ENCODE peak calls at places on chromosomes 13 and 19, in six cellular contexts. One of them, this sample, is unnamed.

GRCh38 chr19:952680-953500 is 27.1 kb downstream of the ARID3A start:
- DNase-seq in left ventricle myocardium inferior: no peak
- DNase-seq in ecto neural progenitor cell: no peak
- DNase-seq in HS-27A: no peak
- DNase-seq in stimulated activated CD4-positive, alpha-beta T cell treated with anti-CD3 and anti-CD28 coated beads, Interleukin-1b, Interleukin-23, amount 100 ng/mL, for 4 hours: no peak
- DNase-seq in transverse colon: peak; percentile 68
- DNase-seq in this sample: peak; percentile 53

GRCh38 chr13:84605927-84606326 is 723.7 kb upstream of the SLITRK1 start:
- DNase-seq in stimulated activated CD4-positive, alpha-beta T cell treated with anti-CD3 and anti-CD28 coated beads, Interleukin-1b, Interleukin-23, amount 100 ng/mL, for 4 hours: no peak
- DNase-seq in left ventricle myocardium inferior: no peak
- DNase-seq in HS-27A: no peak
- DNase-seq in transverse colon: no peak
- DNase-seq in ecto neural progenitor cell: no peak
- DNase-seq in this sample: no peak

GRCh38 chr19:30799854-30800755 is 427.9 kb downstream of the ZNF536 start:
- DNase-seq in stimulated activated CD4-positive, alpha-beta T cell treated with anti-CD3 and anti-CD28 coated beads, Interleukin-1b, Interleukin-23, amount 100 ng/mL, for 4 hours: peak; percentile 14
- DNase-seq in ecto neural progenitor cell: peak; percentile 74
- DNase-seq in HS-27A: no peak
- DNase-seq in left ventricle myocardium inferior: peak; percentile 44
- DNase-seq in transverse colon: peak; percentile 39
- DNase-seq in this sample: peak; percentile 38

GRCh38 chr13:20714563-20715339 is 11.3 kb downstream of the IL17D start:
- DNase-seq in stimulated activated CD4-positive, alpha-beta T cell treated with anti-CD3 and anti-CD28 coated beads, Interleukin-1b, Interleukin-23, amount 100 ng/mL, for 4 hours: no peak
- DNase-seq in HS-27A: no peak
- DNase-seq in transverse colon: no peak
- DNase-seq in ecto neural progenitor cell: no peak
- DNase-seq in left ventricle myocardium inferior: peak; percentile 68
- DNase-seq in this sample: no peak

GRCh38 chr13:93951153-93951552 is 528.3 kb downstream of the DCT start:
- DNase-seq in left ventricle myocardium inferior: no peak
- DNase-seq in HS-27A: no peak
- DNase-seq in transverse colon: no peak
- DNase-seq in stimulated activated CD4-positive, alpha-beta T cell treated with anti-CD3 and anti-CD28 coated beads, Interleukin-1b, Interleukin-23, amount 100 ng/mL, for 4 hours: no peak
- DNase-seq in ecto neural progenitor cell: no peak
- DNase-seq in this sample: no peak

GRCh38 chr19:49436381-49437017 is 4.8 kb downstream of the SLC17A7 start:
- DNase-seq in HS-27A: no peak
- DNase-seq in ecto neural progenitor cell: peak; percentile 85
- DNase-seq in transverse colon: no peak
- DNase-seq in left ventricle myocardium inferior: no peak
- DNase-seq in stimulated activated CD4-positive, alpha-beta T cell treated with anti-CD3 and anti-CD28 coated beads, Interleukin-1b, Interleukin-23, amount 100 ng/mL, for 4 hours: peak; percentile 47
- DNase-seq in this sample: peak; percentile 38

GRCh38 chr13:75838366-75839017 is 202.4 kb downstream of the LMO7 start:
- DNase-seq in HS-27A: no peak
- DNase-seq in left ventricle myocardium inferior: no peak
- DNase-seq in transverse colon: no peak
- DNase-seq in stimulated activated CD4-positive, alpha-beta T cell treated with anti-CD3 and anti-CD28 coated beads, Interleukin-1b, Interleukin-23, amount 100 ng/mL, for 4 hours: no peak
- DNase-seq in ecto neural progenitor cell: no peak
- DNase-seq in this sample: no peak

GRCh38 chr19:57803594-57804325 is 11.0 kb downstream of the ZNF552 start:
- DNase-seq in ecto neural progenitor cell: peak; percentile 86
- DNase-seq in stimulated activated CD4-positive, alpha-beta T cell treated with anti-CD3 and anti-CD28 coated beads, Interleukin-1b, Interleukin-23, amount 100 ng/mL, for 4 hours: no peak
- DNase-seq in HS-27A: peak; percentile 69
- DNase-seq in transverse colon: peak; percentile 26
- DNase-seq in left ventricle myocardium inferior: no peak
- DNase-seq in this sample: peak; percentile 62

GRCh38 chr19:34960103-34960805 is 3.8 kb downstream of the ZNF792 start:
- DNase-seq in transverse colon: no peak
- DNase-seq in ecto neural progenitor cell: no peak
- DNase-seq in stimulated activated CD4-positive, alpha-beta T cell treated with anti-CD3 and anti-CD28 coated beads, Interleukin-1b, Interleukin-23, amount 100 ng/mL, for 4 hours: no peak
- DNase-seq in HS-27A: peak; percentile 33
- DNase-seq in left ventricle myocardium inferior: no peak
- DNase-seq in this sample: no peak

GRCh38 chr19:19276386-19276785 is 3.3 kb upstream of the TM6SF2 start:
- DNase-seq in transverse colon: no peak
- DNase-seq in ecto neural progenitor cell: no peak
- DNase-seq in stimulated activated CD4-positive, alpha-beta T cell treated with anti-CD3 and anti-CD28 coated beads, Interleukin-1b, Interleukin-23, amount 100 ng/mL, for 4 hours: no peak
- DNase-seq in HS-27A: no peak
- DNase-seq in left ventricle myocardium inferior: no peak
- DNase-seq in this sample: no peak

GRCh38 chr19:3982701-3983541 is 2.3 kb downstream of the EEF2 start:
- DNase-seq in left ventricle myocardium inferior: no peak
- DNase-seq in HS-27A: no peak
- DNase-seq in transverse colon: no peak
- DNase-seq in ecto neural progenitor cell: peak; percentile 46
- DNase-seq in stimulated activated CD4-positive, alpha-beta T cell treated with anti-CD3 and anti-CD28 coated beads, Interleukin-1b, Interleukin-23, amount 100 ng/mL, for 4 hours: no peak
- DNase-seq in this sample: no peak

GRCh38 chr19:11577451-11578341 is at the start of gene ACP5:
- DNase-seq in ecto neural progenitor cell: no peak
- DNase-seq in left ventricle myocardium inferior: no peak
- DNase-seq in transverse colon: no peak
- DNase-seq in stimulated activated CD4-positive, alpha-beta T cell treated with anti-CD3 and anti-CD28 coated beads, Interleukin-1b, Interleukin-23, amount 100 ng/mL, for 4 hours: no peak
- DNase-seq in HS-27A: no peak
- DNase-seq in this sample: no peak

GRCh38 chr13:44106231-44107152 is 226.8 kb downstream of the LACC1 start:
- DNase-seq in stimulated activated CD4-positive, alpha-beta T cell treated with anti-CD3 and anti-CD28 coated beads, Interleukin-1b, Interleukin-23, amount 100 ng/mL, for 4 hours: no peak
- DNase-seq in HS-27A: no peak
- DNase-seq in transverse colon: no peak
- DNase-seq in ecto neural progenitor cell: no peak
- DNase-seq in left ventricle myocardium inferior: no peak
- DNase-seq in this sample: no peak

GRCh38 chr13:40126301-40127085 is 471.0 kb downstream of the COG6 start:
- DNase-seq in HS-27A: no peak
- DNase-seq in stimulated activated CD4-positive, alpha-beta T cell treated with anti-CD3 and anti-CD28 coated beads, Interleukin-1b, Interleukin-23, amount 100 ng/mL, for 4 hours: no peak
- DNase-seq in left ventricle myocardium inferior: no peak
- DNase-seq in transverse colon: no peak
- DNase-seq in ecto neural progenitor cell: no peak
- DNase-seq in this sample: no peak

This sample was measured in colonic mucosa.